ENCODE peak calls at places on chromosomes 3 and 15, in nine cellular contexts. K is Kasumi-1; M is stromal cell of bone marrow; C is hepatocyte; R is effector memory CD8-positive, alpha-beta T cell; S is stomach; I is neural crest cell; D is RPMI7951; B is EL. A is an unnamed sample.

GRCh38 chr3:137121704-137122314 is 164.0 kb downstream of the IL20RB start:
- DNase-seq in K (peak), M (no peak), C (peak), R (no peak), S (no peak), I (peak), D (peak), B (peak), A (no peak)

GRCh38 chr3:115537669-115538068 is 85.6 kb upstream of the GAP43 start:
- DNase-seq in K (no peak), M (no peak), C (no peak), R (no peak), S (no peak), I (no peak), D (no peak), B (no peak), A (no peak)

GRCh38 chr3:133792171-133792763 is 13.3 kb upstream of the SRPRB start:
- DNase-seq in K (no peak), M (no peak), C (no peak), R (no peak), S (no peak), I (no peak), D (peak), B (peak), A (no peak)

GRCh38 chr15:82178061-82178460 is 84.5 kb downstream of the EFL1 start:
- DNase-seq in K (no peak), M (peak), C (no peak), R (no peak), S (no peak), I (no peak), D (peak), B (peak), A (no peak)

GRCh38 chr15:29934251-29934650 is 112.0 kb upstream of the TJP1 start:
- DNase-seq in K (no peak), M (no peak), C (no peak), R (no peak), S (no peak), I (no peak), D (peak), B (peak), A (no peak)

GRCh38 chr3:187227658-187228258 is 30.5 kb downstream of the RTP1 start:
- DNase-seq in K (no peak), M (peak), C (no peak), R (no peak), S (no peak), I (no peak), D (no peak), B (peak), A (no peak)

GRCh38 chr3:73520931-73521461 is 103.7 kb downstream of the PDZRN3 start:
- DNase-seq in K (no peak), M (peak), C (no peak), R (no peak), S (no peak), I (no peak), D (no peak), B (no peak), A (no peak)

GRCh38 chr15:67066041-67067021 is 929 bp downstream of the SMAD3 start:
- DNase-seq in K (no peak), M (no peak), C (no peak), R (peak), S (no peak), I (peak), D (no peak), B (no peak), A (no peak)

GRCh38 chr3:29381595-29381994 is 100.7 kb downstream of the RBMS3 start:
- DNase-seq in K (no peak), M (no peak), C (no peak), R (no peak), S (no peak), I (no peak), D (no peak), B (peak), A (no peak)

GRCh38 chr15:68849477-68849876 is 28.8 kb upstream of the ANP32A start:
- DNase-seq in K (no peak), M (no peak), C (no peak), R (no peak), S (no peak), I (no peak), D (no peak), B (no peak), A (no peak)

GRCh38 chr3:168475730-168476129 is 380.0 kb upstream of the GOLIM4 start:
- DNase-seq in K (no peak), M (no peak), C (no peak), R (no peak), S (no peak), I (no peak), D (no peak), B (no peak), A (no peak)

GRCh38 chr3:33007776-33008175 is 56.3 kb downstream of the CCR4 start:
- DNase-seq in K (no peak), M (no peak), C (no peak), R (no peak), S (no peak), I (no peak), D (no peak), B (no peak), A (no peak)

GRCh38 chr15:72487070-72487797 is 13.1 kb downstream of the ARIH1 start:
- DNase-seq in K (no peak), M (no peak), C (no peak), R (no peak), S (no peak), I (no peak), D (peak), B (peak), A (no peak)

GRCh38 chr3:127044996-127045395 is 62.1 kb downstream of the PLXNA1 start:
- DNase-seq in K (no peak), M (no peak), C (no peak), R (no peak), S (peak), I (no peak), D (peak), B (no peak), A (no peak)

GRCh38 chr3:165522371-165522770 is 314.9 kb downstream of the BCHE start:
- DNase-seq in K (no peak), M (no peak), C (no peak), R (no peak), S (no peak), I (no peak), D (no peak), B (no peak), A (no peak)

A was measured in KG1.